ENCODE peak calls at places on chromosome 14, in ten cellular contexts. L is naive thymus-derived CD4-positive, alpha-beta T cell; Q is PC-9; H is GM23338; F is PC-3; C is choroid plexus epithelial cell; V is CD8-positive, alpha-beta T cell; J is astrocyte of the spinal cord; W is tibial artery; T is trophoblast cell. P is an unnamed sample.

GRCh38 chr14:71021347-71022014 is 114.2 kb downstream of the PCNX1 start:
- DNase-seq in L (no peak), Q (peak), H (no peak), F (peak), C (peak), V (no peak), J (peak), W (no peak), T (no peak), P (no peak)

GRCh38 chr14:104154246-104154645 is 15.9 kb downstream of the KIF26A start:
- DNase-seq in L (no peak), Q (no peak), H (no peak), F (no peak), C (no peak), V (no peak), J (no peak), W (no peak), T (no peak), P (no peak)

GRCh38 chr14:71478542-71478941 is 453.7 kb upstream of the RGS6 start:
- DNase-seq in L (no peak), Q (no peak), H (no peak), F (no peak), C (peak), V (no peak), J (peak), W (no peak), T (peak), P (no peak)

GRCh38 chr14:69719501-69719951 is 47.4 kb upstream of the SRSF5 start:
- DNase-seq in L (no peak), Q (no peak), H (no peak), F (no peak), C (peak), V (no peak), J (peak), W (peak), T (peak), P (no peak)

GRCh38 chr14:77988966-77989365 is 181.2 kb upstream of the NRXN3 start:
- DNase-seq in L (no peak), Q (no peak), H (no peak), F (peak), C (peak), V (no peak), J (peak), W (peak), T (no peak), P (no peak)

GRCh38 chr14:89540830-89541470 is 123.9 kb upstream of the FOXN3 start:
- DNase-seq in L (no peak), Q (no peak), H (no peak), F (peak), C (peak), V (no peak), J (peak), W (no peak), T (peak), P (no peak)

GRCh38 chr14:103847954-103848719 is 762 bp upstream of the PPP1R13B start:
- DNase-seq in L (no peak), Q (no peak), H (peak), F (no peak), C (peak), V (peak), J (no peak), W (no peak), T (peak), P (no peak)

GRCh38 chr14:106694638-106695393 is 1168.4 kb downstream of the TMEM121 start:
- DNase-seq in L (peak), Q (no peak), H (peak), F (no peak), C (no peak), V (peak), J (no peak), W (no peak), T (peak), P (peak)

GRCh38 chr14:62308927-62309326 is 546.7 kb downstream of the SNAPC1 start:
- DNase-seq in L (no peak), Q (no peak), H (no peak), F (no peak), C (no peak), V (no peak), J (no peak), W (no peak), T (no peak), P (no peak)

GRCh38 chr14:73238262-73238852 is 1.1 kb downstream of the PAPLN start:
- DNase-seq in L (no peak), Q (peak), H (no peak), F (peak), C (peak), V (no peak), J (peak), W (peak), T (peak), P (peak)

GRCh38 chr14:74083784-74084276 is 423 bp downstream of the ALDH6A1 start:
- DNase-seq in L (no peak), Q (no peak), H (peak), F (no peak), C (no peak), V (no peak), J (no peak), W (no peak), T (no peak), P (no peak)

GRCh38 chr14:93939304-93940229 is 12.4 kb downstream of the FAM181A start:
- DNase-seq in L (peak), Q (no peak), H (peak), F (peak), C (peak), V (peak), J (peak), W (peak), T (peak), P (peak)

GRCh38 chr14:21039059-21039422 is 3.1 kb upstream of the RNASE7 start:
- DNase-seq in L (no peak), Q (no peak), H (peak), F (no peak), C (peak), V (no peak), J (peak), W (peak), T (peak), P (peak)

GRCh38 chr14:67221248-67221981 is 19.8 kb upstream of the PALS1 start:
- DNase-seq in L (no peak), Q (peak), H (no peak), F (peak), C (peak), V (no peak), J (peak), W (no peak), T (peak), P (no peak)

GRCh38 chr14:55417955-55418354 is 6.3 kb upstream of the ATG14 start:
- DNase-seq in L (no peak), Q (no peak), H (no peak), F (no peak), C (no peak), V (no peak), J (no peak), W (no peak), T (no peak), P (no peak)

GRCh38 chr14:75979071-75979571 is 2.7 kb downstream of the TGFB3 start:
- DNase-seq in L (no peak), Q (no peak), H (peak), F (peak), C (peak), V (no peak), J (peak), W (peak), T (peak), P (peak)

GRCh38 chr14:75981426-75981825 is 369 bp downstream of the TGFB3 start:
- DNase-seq in L (no peak), Q (no peak), H (peak), F (no peak), C (peak), V (peak), J (no peak), W (peak), T (no peak), P (peak)

GRCh38 chr14:75981826-75982723 is at the start of gene TGFB3:
- DNase-seq in L (peak), Q (peak), H (peak), F (peak), C (peak), V (peak), J (peak), W (peak), T (peak), P (peak)

GRCh38 chr14:75979641-75980422 is 2.0 kb downstream of the TGFB3 start:
- DNase-seq in L (no peak), Q (no peak), H (no peak), F (no peak), C (no peak), V (no peak), J (no peak), W (peak), T (no peak), P (no peak)

GRCh38 chr14:75980856-75981255 is 939 bp downstream of the TGFB3 start:
- DNase-seq in L (no peak), Q (no peak), H (no peak), F (peak), C (no peak), V (no peak), J (no peak), W (peak), T (no peak), P (no peak)
- H3K4me3 ChIP-seq in L (no peak), Q (peak), H (peak), F (peak), C (peak), V (no peak), J (peak), W (peak), T (no peak), P (no peak)

DNA sequence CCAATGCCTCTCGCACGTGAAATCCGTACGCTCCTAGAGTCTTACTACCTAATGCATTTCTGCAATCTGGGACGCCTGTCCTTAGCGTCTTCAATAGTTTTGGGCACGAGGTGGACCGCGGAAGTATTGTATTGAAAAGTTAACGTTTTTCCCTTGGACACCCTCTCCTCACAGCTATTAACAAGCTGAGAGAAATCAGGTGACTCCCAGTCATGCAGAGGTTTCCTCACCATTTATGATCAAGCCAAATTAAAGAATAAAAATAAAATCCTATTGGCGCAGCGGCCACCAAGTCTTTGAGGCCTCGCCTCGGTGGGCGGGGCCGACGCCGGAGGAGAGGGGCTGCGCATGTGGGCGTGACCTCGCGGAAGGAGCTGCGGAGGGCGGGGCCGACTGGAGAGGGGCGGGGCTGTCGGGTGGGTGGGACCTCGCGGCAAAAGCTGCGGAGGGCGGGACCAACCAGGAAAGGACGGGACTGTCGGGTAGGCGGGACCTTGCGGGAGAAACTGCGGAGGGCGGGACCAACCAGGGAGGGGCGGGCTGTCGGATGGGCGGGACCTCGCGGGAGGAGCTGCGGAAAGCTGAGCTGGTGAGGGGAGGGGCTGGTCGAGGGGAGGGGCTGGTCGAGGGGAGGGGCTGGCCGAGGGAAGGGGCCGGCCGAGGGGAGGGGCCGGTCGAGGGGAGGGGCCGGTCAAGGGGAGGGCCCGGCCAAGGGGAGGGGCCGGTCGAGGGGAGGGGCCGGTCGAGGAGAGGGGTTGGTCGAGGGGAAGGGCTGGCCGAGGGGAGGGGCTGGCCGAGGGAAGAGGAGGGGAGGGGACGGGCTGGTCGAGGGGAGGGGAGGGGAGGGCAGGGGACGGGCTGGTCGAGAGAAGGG is 1.1 kb upstream of the PPP2R5C start:
- DNase-seq in L (peak), Q (peak), H (peak), F (peak), C (peak), V (peak), J (peak), W (peak), T (peak), P (peak)
- H3K4me3 ChIP-seq in L (peak), Q (peak), H (peak), F (peak), C (peak), V (peak), J (peak), W (peak), T (peak), P (no peak)

DNA sequence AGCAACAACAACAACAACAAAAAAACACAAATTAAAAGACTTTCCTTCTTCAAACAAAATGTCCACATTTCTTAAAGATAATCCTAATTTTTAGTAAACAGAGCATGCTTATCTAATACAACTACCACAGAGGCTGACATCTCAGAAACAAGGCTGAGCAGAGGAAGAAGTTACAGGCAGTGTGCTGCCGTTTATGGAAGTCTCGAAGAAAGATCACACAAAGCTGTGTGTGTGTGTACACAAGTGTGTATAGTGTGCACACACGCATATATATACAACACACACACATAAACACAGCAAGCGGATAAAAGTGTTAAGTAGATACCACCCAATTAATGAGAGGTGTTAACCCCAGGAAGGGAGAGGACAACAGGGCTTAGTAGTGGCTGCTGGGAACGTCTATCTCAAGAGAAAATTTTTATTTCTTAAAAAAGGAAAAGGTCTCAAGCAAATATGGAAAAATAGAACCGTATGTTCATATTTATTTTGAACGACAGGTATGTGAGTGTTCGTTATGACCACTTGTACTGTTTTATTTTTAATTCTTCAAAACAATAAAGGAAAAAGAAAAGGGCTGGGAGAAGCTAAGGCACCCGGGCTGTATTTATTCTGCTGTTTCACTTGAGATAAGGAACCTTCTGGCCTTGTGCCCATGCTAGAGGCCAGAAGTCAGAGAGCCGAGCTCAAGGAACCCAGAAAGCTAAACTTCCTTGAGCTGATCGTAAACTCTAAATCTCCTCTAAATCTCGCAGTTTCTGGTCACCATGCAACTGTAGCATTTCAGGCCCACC is 15.1 kb downstream of the CCDC88C start:
- DNase-seq in L (no peak), Q (no peak), H (no peak), F (no peak), C (peak), V (no peak), J (no peak), W (no peak), T (no peak), P (no peak)
- H3K4me3 ChIP-seq in L (peak), Q (no peak), H (no peak), F (no peak), C (no peak), V (peak), J (no peak), W (no peak), T (no peak), P (no peak)

GRCh38 chr14:65156568-65157366 is 54.5 kb upstream of the MAX start:
- DNase-seq in L (no peak), Q (peak), H (no peak), F (peak), C (peak), V (no peak), J (peak), W (peak), T (peak), P (peak)
- H3K4me3 ChIP-seq in L (no peak), Q (no peak), H (no peak), F (no peak), C (no peak), V (no peak), J (no peak), W (peak), T (no peak), P (no peak)

GRCh38 chr14:37594916-37595808 is at the start of the genes FOXA1 and TTC6:
- DNase-seq in L (no peak), Q (peak), H (peak), F (peak), C (no peak), V (no peak), J (no peak), W (no peak), T (peak), P (peak)
- H3K4me3 ChIP-seq in L (no peak), Q (peak), H (peak), F (peak), C (peak), V (no peak), J (peak), W (peak), T (peak), P (peak)

DNA sequence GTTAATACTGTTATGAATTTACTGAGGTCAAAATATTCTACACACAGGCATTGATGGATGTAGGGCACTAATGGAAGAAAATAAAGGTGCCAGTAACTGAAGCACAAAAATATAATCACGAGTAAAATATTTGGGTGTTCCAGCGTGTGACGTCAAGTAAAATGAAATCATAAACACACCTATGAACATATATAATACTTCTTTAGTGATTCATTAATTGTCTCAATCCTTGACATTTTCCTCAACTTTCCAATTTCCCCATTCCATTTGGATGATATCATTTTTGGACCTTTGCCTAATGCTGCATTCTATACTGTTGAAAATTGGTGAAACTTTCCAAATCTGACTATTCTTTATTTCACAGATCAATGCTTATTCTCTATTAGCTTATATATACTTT is 649.3 kb downstream of the GALC start:
- DNase-seq in L (no peak), Q (no peak), H (no peak), F (no peak), C (no peak), V (no peak), J (no peak), W (no peak), T (peak), P (no peak)
- H3K4me3 ChIP-seq in L (no peak), Q (no peak), H (no peak), F (no peak), C (no peak), V (no peak), J (no peak), W (no peak), T (no peak), P (no peak)

GRCh38 chr14:22502007-22502406 is 87.0 kb downstream of the DAD1 start:
- DNase-seq in L (no peak), Q (no peak), H (no peak), F (peak), C (no peak), V (no peak), J (no peak), W (peak), T (peak), P (peak)
- H3K4me3 ChIP-seq in L (peak), Q (no peak), H (no peak), F (no peak), C (no peak), V (peak), J (no peak), W (no peak), T (no peak), P (no peak)

GRCh38 chr14:100303925-100304324 is 2.3 kb downstream of the SLC25A29 start:
- DNase-seq in L (no peak), Q (no peak), H (peak), F (no peak), C (no peak), V (no peak), J (no peak), W (no peak), T (no peak), P (no peak)
- H3K4me3 ChIP-seq in L (no peak), Q (no peak), H (peak), F (no peak), C (no peak), V (no peak), J (no peak), W (no peak), T (no peak), P (no peak)

DNA sequence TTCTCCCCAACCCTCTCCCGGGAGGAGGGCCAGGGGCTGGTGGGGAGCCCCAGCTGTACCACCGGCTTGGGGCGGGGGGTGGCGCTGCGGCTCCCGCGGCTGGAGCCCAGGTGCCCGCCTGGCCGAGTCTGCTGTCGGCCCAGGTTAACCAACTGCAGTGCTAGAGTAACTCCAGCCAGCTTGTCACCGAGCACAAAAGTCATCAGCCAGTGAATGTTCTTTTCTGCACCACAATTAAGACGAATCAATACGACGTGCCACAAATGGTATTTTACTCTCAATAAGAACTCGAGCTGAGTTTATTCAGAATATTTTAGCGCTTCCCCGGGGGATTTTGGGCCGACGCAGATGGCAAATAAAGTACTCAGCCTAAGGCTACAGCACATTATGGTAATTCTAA is 83.3 kb downstream of the BCL11B start:
- DNase-seq in L (no peak), Q (no peak), H (peak), F (no peak), C (no peak), V (peak), J (no peak), W (no peak), T (no peak), P (no peak)
- H3K4me3 ChIP-seq in L (peak), Q (no peak), H (no peak), F (no peak), C (no peak), V (peak), J (no peak), W (no peak), T (no peak), P (no peak)

GRCh38 chr14:95407342-95407741 is 87.6 kb upstream of the CLMN start:
- DNase-seq in L (no peak), Q (no peak), H (no peak), F (no peak), C (no peak), V (no peak), J (no peak), W (no peak), T (no peak), P (no peak)
- H3K4me3 ChIP-seq in L (no peak), Q (no peak), H (no peak), F (no peak), C (no peak), V (no peak), J (no peak), W (no peak), T (no peak), P (no peak)